ENCODE peak calls at places on chromosomes 12 and 14, in five cellular contexts. M is transverse colon, P is mucosa of descending colon, D is neural progenitor cell, K is dorsolateral prefrontal cortex. N is an unnamed sample.

GRCh38 chr12:111137968-111138367 is 217.6 kb upstream of the MYL2 start:
- DNase-seq in M (no peak), P (no peak), D (no peak), K (no peak), N (no peak)

GRCh38 chr12:4114986-4115385 is 158.6 kb upstream of the CCND2 start:
- DNase-seq in M (no peak), P (no peak), D (no peak), K (no peak), N (no peak)

GRCh38 chr14:89792489-89793366 is 161.8 kb downstream of the EFCAB11 start:
- DNase-seq in M (no peak), P (no peak), D (no peak), K (no peak), N (no peak)

GRCh38 chr14:73264080-73264895 is 27.0 kb downstream of the PAPLN start:
- DNase-seq in M (no peak), P (peak; percentile 16), D (no peak), K (no peak), N (no peak)

GRCh38 chr14:101709962-101710891 is 51.3 kb upstream of the PPP2R5C start:
- DNase-seq in M (peak; percentile 44), P (no peak), D (no peak), K (no peak), N (no peak)

GRCh38 chr12:10213168-10214130 is 772 bp downstream of the GABARAPL1 start:
- DNase-seq in M (peak; percentile 75), P (peak; percentile 78), D (peak; percentile 72), K (peak; percentile 73), N (peak; percentile 64)

GRCh38 chr14:65286443-65286842 is 126.1 kb upstream of the FUT8 start:
- DNase-seq in M (no peak), P (no peak), D (no peak), K (no peak), N (no peak)

GRCh38 chr14:79584679-79585078 is 626.6 kb downstream of the DIO2 start:
- DNase-seq in M (no peak), P (no peak), D (no peak), K (no peak), N (no peak)

GRCh38 chr12:131929530-131930456 is 717 bp downstream of the PUS1 start:
- DNase-seq in M (peak; percentile 42), P (peak; percentile 65), D (peak; percentile 71), K (no peak), N (peak; percentile 66)

GRCh38 chr12:128531153-128531552 is 264.2 kb downstream of the TMEM132C start:
- DNase-seq in M (no peak), P (no peak), D (peak; percentile 67), K (no peak), N (no peak)

DNA sequence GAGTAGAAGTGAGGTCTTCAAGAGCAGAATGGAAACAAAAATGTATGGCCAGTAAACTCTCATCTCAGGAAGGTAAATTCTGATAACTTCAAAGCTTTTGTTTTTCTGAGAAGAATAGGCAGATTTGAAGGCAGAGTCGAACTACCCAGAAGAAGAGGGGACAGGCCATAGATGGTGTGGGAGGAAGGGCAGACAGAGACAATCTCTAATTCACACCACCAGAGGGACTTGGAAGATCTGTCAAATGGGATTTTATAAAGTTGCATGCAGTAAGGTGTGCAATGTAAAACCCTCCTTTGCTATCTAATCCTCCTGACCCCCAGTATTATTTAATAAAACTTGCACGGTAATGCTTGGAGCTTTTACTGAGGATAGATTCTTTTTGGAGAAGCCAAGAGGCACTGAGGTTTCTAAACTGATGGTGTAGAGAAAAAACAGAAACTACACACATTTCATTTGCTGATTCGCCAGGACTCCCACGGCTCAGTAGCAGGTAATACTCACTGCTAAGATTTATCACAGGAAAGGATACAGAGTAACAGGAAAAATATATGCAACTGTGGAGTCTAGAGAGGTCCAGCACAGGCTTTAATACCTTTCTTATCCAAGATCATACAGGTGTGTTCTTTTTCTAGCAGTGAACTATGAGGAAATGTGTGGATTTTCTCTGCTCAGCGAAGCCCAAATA is 18.3 kb downstream of the SLC38A2 start:
- DNase-seq in M (no peak), P (no peak), D (no peak), K (no peak), N (no peak)
- TF ChIP-seq CTCF in M (no peak), P (no peak), D (peak; percentile 22), K (no peak), N (no peak)

DNA sequence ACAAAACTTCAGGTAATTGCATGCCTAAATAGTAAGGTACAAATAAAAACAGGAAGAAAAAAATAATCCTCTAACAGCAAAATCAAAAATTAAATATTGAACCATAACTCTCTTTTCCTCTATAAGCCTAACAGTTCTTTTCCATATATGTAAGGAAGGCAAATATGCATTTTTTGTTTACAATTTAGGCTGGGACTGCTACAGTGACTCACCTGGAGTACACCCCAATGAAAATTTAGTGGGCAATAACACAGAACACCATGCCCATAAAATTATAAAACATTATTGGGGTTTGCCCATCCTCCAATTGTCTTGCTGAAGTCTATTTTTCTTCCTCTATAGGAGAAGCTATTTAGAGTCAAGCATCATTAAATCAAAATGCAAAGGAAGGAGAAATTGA is 277.0 kb downstream of the PAWR start:
- DNase-seq in M (no peak), P (no peak), D (no peak), K (no peak), N (no peak)
- TF ChIP-seq CTCF in M (no peak), P (no peak), D (no peak), K (no peak), N (no peak)

DNA sequence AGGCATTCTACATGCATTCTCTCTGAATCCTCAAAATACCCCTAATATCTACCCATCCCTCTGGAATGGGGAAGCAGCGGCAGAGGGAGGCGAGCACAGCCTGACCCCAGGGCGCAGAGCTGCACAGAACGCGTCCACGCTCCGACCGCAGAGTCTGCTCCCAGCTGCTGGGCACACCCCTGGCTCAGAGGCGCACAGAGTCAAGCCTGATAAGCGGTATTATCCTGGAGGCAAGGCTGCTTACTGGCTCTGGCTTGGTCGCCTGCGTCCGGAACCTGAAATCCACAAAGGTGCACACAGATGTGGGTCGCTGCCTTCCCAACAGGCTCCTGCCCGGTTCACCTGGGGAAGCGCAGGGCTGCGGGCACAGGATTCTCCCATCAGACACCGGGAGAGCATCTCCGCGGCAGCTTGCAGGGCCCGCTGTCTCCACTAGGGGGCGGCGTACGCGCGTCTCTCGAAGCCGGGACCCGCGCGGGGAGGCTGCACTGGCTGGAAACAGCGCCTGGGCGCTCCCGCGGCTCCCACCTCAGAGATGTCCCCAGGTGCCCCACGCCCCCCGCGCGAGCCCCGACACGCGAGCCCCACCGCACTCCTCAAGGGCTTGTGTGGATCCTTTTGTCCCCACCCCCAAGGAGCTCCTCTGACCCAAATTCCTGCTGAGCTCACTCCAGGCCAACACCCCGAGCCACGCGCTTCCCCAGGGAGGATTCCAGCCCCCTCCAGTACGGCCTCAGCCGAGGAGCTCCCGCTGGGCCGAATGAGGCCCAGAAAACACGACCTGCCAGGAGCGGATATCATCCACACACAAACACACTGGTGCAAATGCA is 120.1 kb upstream of the FZD10 start:
- DNase-seq in M (peak; percentile 17), P (peak; percentile 49), D (peak; percentile 82), K (peak; percentile 86), N (peak; percentile 96)
- TF ChIP-seq CTCF in M (peak; percentile 65), P (peak; percentile 54), D (peak; percentile 93), K (peak; percentile 96), N (peak; percentile 96)

DNA sequence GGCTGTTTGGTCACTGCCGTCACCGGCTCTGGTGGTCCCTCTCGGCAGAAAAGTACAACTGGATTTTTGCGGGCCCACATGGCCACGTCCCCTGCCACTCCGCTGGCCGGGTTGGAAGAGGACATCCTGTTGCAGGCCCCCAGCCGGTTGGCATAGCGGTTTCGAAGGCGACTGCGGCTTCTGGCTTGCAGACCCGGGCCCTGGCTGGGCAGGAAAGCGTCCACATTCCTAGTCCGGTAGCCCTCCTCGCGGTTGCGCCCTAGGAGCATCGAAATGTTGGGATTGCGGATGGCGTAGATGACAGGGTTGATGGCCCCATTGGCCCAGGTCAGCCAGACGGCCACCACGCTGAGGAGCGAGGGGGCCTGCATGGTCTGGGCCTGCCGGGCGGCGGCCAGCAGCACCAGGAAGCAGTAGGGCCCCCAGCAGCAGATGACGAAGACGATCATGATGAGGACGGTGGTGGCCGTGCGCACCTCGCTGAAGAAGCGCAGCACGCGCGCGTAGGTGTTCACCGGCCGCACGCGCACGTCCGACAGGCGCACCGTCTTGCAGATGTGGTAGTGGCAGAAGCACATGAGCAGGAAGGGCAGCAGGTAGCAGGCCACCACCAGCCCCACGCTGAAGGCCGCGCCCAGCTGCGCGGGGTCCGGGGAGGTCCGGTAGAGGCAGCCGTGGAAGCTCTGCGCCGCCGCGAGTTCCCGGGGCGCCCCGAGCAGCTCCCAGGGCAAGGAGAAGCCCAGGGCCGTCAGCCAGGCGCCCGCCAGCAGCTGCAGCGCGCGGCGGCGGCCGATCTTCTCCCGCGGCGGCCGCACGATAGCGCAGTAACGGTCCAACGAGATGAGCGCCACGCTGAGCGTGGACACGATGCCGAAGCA is 1.2 kb downstream of the GPR135 start:
- DNase-seq in M (peak; percentile 17), P (no peak), D (peak; percentile 19), K (peak; percentile 48), N (peak; percentile 49)
- TF ChIP-seq CTCF in M (no peak), P (no peak), D (no peak), K (no peak), N (no peak)

DNA sequence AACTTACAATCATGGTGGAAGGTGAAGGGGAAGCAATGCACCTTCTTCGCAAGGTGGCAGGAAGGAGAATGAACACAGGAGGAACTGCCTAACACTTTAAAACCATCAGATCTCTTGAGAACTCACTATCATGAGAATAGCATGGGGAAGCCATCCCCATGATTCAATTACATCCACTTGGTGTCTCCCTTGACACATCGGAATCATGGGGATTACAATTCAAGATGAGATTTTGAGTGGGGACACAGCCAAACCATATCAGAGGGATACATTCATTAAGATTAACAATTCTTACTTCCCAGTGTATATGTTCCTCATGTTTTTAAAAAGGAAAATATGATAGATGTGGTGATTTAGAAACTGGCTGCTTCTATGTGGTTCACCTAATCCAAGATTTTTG is 117.9 kb downstream of the PDE3A start:
- DNase-seq in M (no peak), P (no peak), D (peak; percentile 8), K (no peak), N (no peak)
- TF ChIP-seq CTCF in M (no peak), P (no peak), D (peak; percentile 16), K (peak; percentile 36), N (no peak)

GRCh38 chr14:104031384-104031783 is 54.1 kb upstream of the ASPG start:
- DNase-seq in M (no peak), P (no peak), D (no peak), K (no peak), N (no peak)

GRCh38 chr14:104025481-104025975 is 60.0 kb upstream of the ASPG start:
- DNase-seq in M (no peak), P (no peak), D (no peak), K (no peak), N (no peak)

GRCh38 chr14:104030958-104031357 is 54.5 kb upstream of the ASPG start:
- DNase-seq in M (no peak), P (no peak), D (no peak), K (no peak), N (no peak)

GRCh38 chr14:104023325-104024055 is 62.0 kb upstream of the ASPG start:
- DNase-seq in M (no peak), P (no peak), D (no peak), K (no peak), N (no peak)

DNA sequence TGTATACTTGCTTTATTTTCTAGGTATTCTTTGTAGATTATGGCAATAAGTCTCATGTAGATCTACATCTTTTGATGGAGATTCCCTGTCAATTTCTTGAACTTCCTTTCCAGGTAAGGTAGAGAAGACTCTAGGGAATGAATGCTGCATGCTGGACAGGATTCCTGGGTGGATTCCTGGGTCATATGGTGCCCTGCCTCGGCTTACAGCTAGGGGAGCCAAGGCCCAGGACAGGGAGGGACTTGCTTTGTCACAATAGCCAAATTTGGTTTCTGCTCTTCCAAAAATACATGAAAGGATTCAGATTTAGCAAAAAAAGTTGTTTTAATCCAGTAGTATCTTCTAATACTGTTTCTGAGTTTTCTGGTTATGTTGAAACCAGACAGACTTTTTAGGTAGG is 59.5 kb upstream of the ASPG start:
- DNase-seq in M (no peak), P (no peak), D (peak; percentile 27), K (no peak), N (no peak)
- TF ChIP-seq CTCF in M (no peak), P (no peak), D (peak; percentile 31), K (no peak), N (no peak)

N was measured in nephron progenitor cell.